ENCODE peak calls at places on chromosome 7, in four cellular contexts. D is astrocyte, C is MM.1S, I is SJSA1. R is an unnamed sample.
A peak's percentile ranks its signal among the peaks of the same experiment; 100 is the strongest.

GRCh38 chr7:157788573-157788972 is 451.8 kb downstream of the DNAJB6 start:
- DNase-seq in C (no peak), I (no peak), D (no peak), R (no peak)

GRCh38 chr7:95476904-95477594 is 8.7 kb upstream of the ASB4 start:
- DNase-seq in D (peak; percentile 48), I (peak; percentile 49), C (peak; percentile 67), R (peak; percentile 14)

GRCh38 chr7:19663816-19664531 is 44.9 kb downstream of the POLR1F start:
- DNase-seq in C (peak; percentile 45), D (no peak), I (no peak), R (no peak)

GRCh38 chr7:101299511-101300464 is 21.8 kb downstream of the IFT22 start:
- DNase-seq in I (no peak), C (no peak), D (no peak), R (no peak)

GRCh38 chr7:139936760-139937310 is 107.8 kb downstream of the TBXAS1 start:
- DNase-seq in D (peak; percentile 86), I (no peak), C (no peak), R (peak; percentile 40)

GRCh38 chr7:92695308-92696261 is 105.4 kb upstream of the FAM133B start:
- DNase-seq in C (no peak), D (peak; percentile 86), I (peak; percentile 70), R (peak; percentile 23)

GRCh38 chr7:67387851-67388250 is 391.2 kb downstream of the TYW1 start:
- DNase-seq in I (no peak), D (no peak), C (no peak), R (no peak)

GRCh38 chr7:102044984-102045673 is 227.7 kb downstream of the CUX1 start:
- DNase-seq in C (no peak), I (peak; percentile 78), D (peak; percentile 87), R (peak; percentile 54)

GRCh38 chr7:68904635-68905034 is 693.6 kb upstream of the AUTS2 start:
- DNase-seq in C (no peak), I (no peak), D (peak; percentile 60), R (no peak)

GRCh38 chr7:4840097-4840501 is 21.7 kb downstream of the PAPOLB start:
- DNase-seq in D (no peak), C (no peak), I (no peak), R (no peak)

GRCh38 chr7:13826752-13827151 is 162.7 kb downstream of the ETV1 start:
- DNase-seq in D (peak; percentile 32), I (no peak), C (no peak), R (no peak)

GRCh38 chr7:106064836-106065559 is 47.1 kb downstream of the SYPL1 start:
- DNase-seq in D (peak; percentile 95), C (no peak), I (peak; percentile 88), R (peak; percentile 98)

GRCh38 chr7:29337628-29338116 is 143.1 kb downstream of the CHN2 start:
- DNase-seq in I (no peak), D (peak; percentile 77), C (no peak), R (no peak)

GRCh38 chr7:87152897-87153641 is 816 bp downstream of the DMTF1 start:
- DNase-seq in I (peak; percentile 43), D (no peak), C (peak; percentile 37), R (peak; percentile 3)

GRCh38 chr7:132655071-132655761 is 78.9 kb upstream of the PLXNA4 start:
- DNase-seq in C (no peak), I (no peak), D (peak; percentile 63), R (no peak)

GRCh38 chr7:117827861-117828260 is 45.4 kb downstream of the CTTNBP2 start:
- DNase-seq in C (no peak), I (peak; percentile 57), D (peak; percentile 92), R (peak; percentile 49)

GRCh38 chr7:21941570-21942224 is 4.0 kb downstream of the CDCA7L start:
- DNase-seq in C (no peak), I (no peak), D (peak; percentile 59), R (peak; percentile 41)

GRCh38 chr7:98398567-98399372 is 2.1 kb downstream of the BAIAP2L1 start:
- DNase-seq in I (no peak), C (no peak), D (no peak), R (no peak)

GRCh38 chr7:101984997-101985645 is 167.7 kb downstream of the CUX1 start:
- DNase-seq in I (no peak), C (no peak), D (no peak), R (no peak)

GRCh38 chr7:79008786-79009185 is 444.7 kb downstream of the MAGI2 start:
- DNase-seq in D (no peak), I (no peak), C (no peak), R (no peak)

GRCh38 chr7:151133986-151134742 is 33.3 kb downstream of the GBX1 start:
- DNase-seq in I (no peak), C (no peak), D (no peak), R (no peak)
- H3K4me3 ChIP-seq in I (no peak overlapping the region), C (no peak overlapping the region), D (no peak overlapping the region), R (no peak overlapping the region)

GRCh38 chr7:155850730-155851678 is 38.7 kb upstream of the SHH start:
- DNase-seq in D (no peak), I (peak; percentile 20), C (no peak), R (no peak)
- H3K27me3 ChIP-seq in D (peaks cover 3% of the 10 kb centered on the region), I (no peaks in the 10 kb centered on the region), C (peaks cover 40% of the 10 kb centered on the region), R (no peaks in the 10 kb centered on the region)

GRCh38 chr7:76063114-76063513 is 15.2 kb downstream of the MDH2 start:
- DNase-seq in D (no peak), I (no peak), C (no peak), R (no peak)
- H3K36me3 ChIP-seq in D (peaks cover 68% of the 10 kb centered on the region), I (peaks cover 91% of the 10 kb centered on the region), C (peaks cover 10% of the 10 kb centered on the region), R (peaks cover 38% of the 10 kb centered on the region)

DNA sequence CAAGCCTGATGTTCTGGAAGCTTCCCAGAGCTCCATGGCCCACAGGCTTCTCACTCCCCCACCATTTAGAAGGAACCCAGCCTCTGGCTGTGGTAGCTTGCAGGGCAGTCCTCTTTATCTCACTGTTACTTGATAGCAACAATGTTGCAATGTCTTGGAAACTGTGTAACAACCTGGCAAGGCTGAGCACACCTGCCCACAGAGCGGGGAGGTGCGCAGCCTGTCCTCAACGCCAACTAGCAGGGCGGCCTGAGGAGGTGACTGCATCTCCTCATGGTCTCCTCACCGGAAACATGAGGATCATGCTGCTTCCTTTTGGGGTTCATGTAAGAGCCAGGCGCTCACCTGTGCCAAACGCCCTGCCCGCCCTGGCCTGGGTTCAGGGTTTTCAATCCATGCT is 43.7 kb upstream of the INSIG1 start:
- DNase-seq in D (no peak), I (no peak), C (no peak), R (no peak)
- H3K4me3 ChIP-seq in D (no peak overlapping the region), I (no peak overlapping the region), C (no peak overlapping the region), R (no peak overlapping the region)

GRCh38 chr7:90322837-90323236 is 1.7 kb upstream of the FAM237B start:
- DNase-seq in C (no peak), I (no peak), D (no peak), R (no peak)
- H3K27me3 ChIP-seq in C (no peaks in the 10 kb centered on the region), I (peaks cover 60% of the 10 kb centered on the region), D (peaks cover 36% of the 10 kb centered on the region), R (peaks cover 11% of the 10 kb centered on the region)

GRCh38 chr7:17871815-17872533 is 68.3 kb downstream of the SNX13 start:
- DNase-seq in I (no peak), D (no peak), C (no peak), R (no peak)
- H3K36me3 ChIP-seq in I (peaks cover 35% of the 10 kb centered on the region), D (peaks cover 2% of the 10 kb centered on the region), C (no peaks in the 10 kb centered on the region), R (peaks cover 16% of the 10 kb centered on the region)